ENCODE peak calls at places on chromosomes 5 and 9, in four cellular contexts. K is D341Med, T is lower lobe of right lung, U is cerebellar cortex. D is an unnamed sample.

GRCh38 chr5:171192111-171192510 is 116.9 kb upstream of the TLX3 start:
- DNase-seq in K (no peak), T (no peak), U (no peak), D (no peak)

GRCh38 chr5:54844905-54845566 is 140.4 kb downstream of the ESM1 start:
- DNase-seq in K (no peak), T (no peak), U (peak), D (no peak)

GRCh38 chr9:134491436-134491835 is 150.2 kb upstream of the COL5A1 start:
- DNase-seq in K (no peak), T (no peak), U (no peak), D (no peak)

GRCh38 chr9:96420468-96421219 is 2.5 kb upstream of the ZNF367 start:
- DNase-seq in K (no peak), T (no peak), U (peak), D (no peak)

GRCh38 chr5:1799602-1800469 is at the start of gene MRPL36:
- DNase-seq in K (peak), T (peak), U (peak), D (peak)

GRCh38 chr5:134555223-134555790 is 29.8 kb downstream of the JADE2 start:
- DNase-seq in K (no peak), T (no peak), U (no peak), D (no peak)

GRCh38 chr9:16864741-16865434 is 5.6 kb downstream of the BNC2 start:
- DNase-seq in K (no peak), T (no peak), U (no peak), D (no peak)

GRCh38 chr9:86747711-86748110 is 199.6 kb downstream of the GAS1 start:
- DNase-seq in K (no peak), T (no peak), U (no peak), D (no peak)

GRCh38 chr5:56244676-56245075 is 11.5 kb upstream of the ANKRD55 start:
- DNase-seq in K (no peak), T (no peak), U (no peak), D (no peak)

GRCh38 chr5:6603643-6604042 is 29.2 kb downstream of the NSUN2 start:
- DNase-seq in K (no peak), T (peak), U (peak), D (no peak)

GRCh38 chr9:71743217-71743705 is 25.1 kb downstream of the CEMIP2 start:
- DNase-seq in K (no peak), T (no peak), U (no peak), D (no peak)

GRCh38 chr5:69359699-69360098 is 9.6 kb downstream of the AK6 start:
- DNase-seq in K (no peak), T (no peak), U (no peak), D (no peak)

D was measured in GM13977.